ENCODE peak calls at places on chromosomes 13 and 19, in eight cellular contexts. F, S, B, E, T, N, H and G are unnamed samples.

GRCh38 chr19:39834287-39834841 is 402 bp upstream of the DYRK1B start:
- DNase-seq in F (no peak), S (no peak), B (no peak), E (no peak), T (no peak), N (no peak), H (no peak), G (no peak)

GRCh38 chr19:50580240-50580639 is 12.0 kb upstream of the LRRC4B start:
- DNase-seq in F (no peak), S (no peak), B (no peak), E (no peak), T (no peak), N (no peak), H (no peak), G (no peak)

GRCh38 chr13:81334481-81334880 is 993.6 kb upstream of the SPRY2 start:
- DNase-seq in F (no peak), S (no peak), B (no peak), E (no peak), T (no peak), N (no peak), H (no peak), G (no peak)

GRCh38 chr19:5943623-5944022 is 29.6 kb downstream of the CAPS start:
- DNase-seq in F (no peak), S (no peak), B (no peak), E (peak), T (no peak), N (no peak), H (no peak), G (no peak)

GRCh38 chr19:48724796-48725753 is 5.5 kb upstream of the MAMSTR start:
- DNase-seq in F (peak), S (peak), B (peak), E (peak), T (no peak), N (peak), H (no peak), G (no peak)

GRCh38 chr19:51422053-51422448 is 4.6 kb upstream of the SIGLEC10 start:
- DNase-seq in F (peak), S (peak), B (peak), E (peak), T (peak), N (peak), H (peak), G (no peak)

GRCh38 chr13:44576396-44577235 is 486 bp upstream of the TSC22D1 start:
- DNase-seq in F (no peak), S (peak), B (no peak), E (no peak), T (peak), N (peak), H (peak), G (no peak)

GRCh38 chr13:43572601-43573360 is 214.0 kb downstream of the ENOX1 start:
- DNase-seq in F (no peak), S (no peak), B (peak), E (peak), T (no peak), N (no peak), H (no peak), G (no peak)

GRCh38 chr13:71320452-71320851 is 546.6 kb downstream of the DACH1 start:
- DNase-seq in F (no peak), S (no peak), B (no peak), E (no peak), T (no peak), N (peak), H (no peak), G (no peak)

GRCh38 chr13:24068472-24068871 is 92.0 kb upstream of the SPATA13 start:
- DNase-seq in F (no peak), S (no peak), B (no peak), E (no peak), T (no peak), N (no peak), H (no peak), G (no peak)

GRCh38 chr13:53201454-53202225 is 173.0 kb downstream of the OLFM4 start:
- DNase-seq in F (no peak), S (no peak), B (no peak), E (no peak), T (peak), N (peak), H (no peak), G (no peak)

GRCh38 chr19:33446156-33446917 is 72.8 kb downstream of the CEBPG start:
- DNase-seq in F (no peak), S (no peak), B (peak), E (no peak), T (no peak), N (no peak), H (no peak), G (no peak)

GRCh38 chr19:56348289-56348877 is 33.7 kb upstream of the ZSCAN5A start:
- DNase-seq in F (no peak), S (no peak), B (no peak), E (no peak), T (no peak), N (no peak), H (peak), G (no peak)

GRCh38 chr13:36822786-36823185 is 3.8 kb downstream of the RFXAP start:
- DNase-seq in F (no peak), S (no peak), B (no peak), E (no peak), T (no peak), N (no peak), H (no peak), G (no peak)

GRCh38 chr19:49380391-49380790 is 7.7 kb upstream of the KASH5 start:
- DNase-seq in F (no peak), S (no peak), B (no peak), E (no peak), T (no peak), N (no peak), H (no peak), G (no peak)

GRCh38 chr19:35558400-35559280 is 4.8 kb downstream of the ATP4A start:
- DNase-seq in F (no peak), S (no peak), B (no peak), E (no peak), T (no peak), N (no peak), H (no peak), G (no peak)

GRCh38 chr13:24097667-24098066 is 62.9 kb upstream of the SPATA13 start:
- DNase-seq in F (no peak), S (no peak), B (no peak), E (no peak), T (no peak), N (no peak), H (peak), G (no peak)

GRCh38 chr19:38989066-38989605 is 13.6 kb upstream of the FBXO17 start:
- DNase-seq in F (no peak), S (no peak), B (no peak), E (no peak), T (no peak), N (peak), H (no peak), G (peak)

GRCh38 chr13:52968074-52968700 is 60.4 kb upstream of the OLFM4 start:
- DNase-seq in F (peak), S (peak), B (peak), E (peak), T (peak), N (peak), H (peak), G (peak)

GRCh38 chr19:40623403-40624239 is 22.5 kb downstream of the LTBP4 start:
- DNase-seq in F (peak), S (no peak), B (no peak), E (no peak), T (no peak), N (peak), H (no peak), G (peak)

GRCh38 chr19:35063940-35064818 is 22.7 kb downstream of the HPN start:
- DNase-seq in F (no peak), S (no peak), B (peak), E (peak), T (no peak), N (no peak), H (no peak), G (peak)

GRCh38 chr13:93388701-93389100 is 162.1 kb downstream of the GPC6 start:
- DNase-seq in F (no peak), S (no peak), B (peak), E (peak), T (no peak), N (no peak), H (no peak), G (no peak)

GRCh38 chr13:37475966-37476365 is 122.6 kb downstream of the POSTN start:
- DNase-seq in F (no peak), S (no peak), B (no peak), E (no peak), T (no peak), N (no peak), H (no peak), G (no peak)

GRCh38 chr19:42246143-42246868 is 3.9 kb upstream of the GSK3A start:
- DNase-seq in F (no peak), S (no peak), B (peak), E (no peak), T (no peak), N (no peak), H (no peak), G (peak)

GRCh38 chr19:39240421-39240820 is 4.4 kb downstream of the IFNL3 start:
- DNase-seq in F (no peak), S (no peak), B (no peak), E (no peak), T (no peak), N (no peak), H (no peak), G (no peak)